ENCODE peak calls at places on chromosomes 3 and 15, in four cellular contexts. One of them, this sample, is unnamed.

GRCh38 chr3:134704556-134704955 is 53.7 kb upstream of the KY start:
- DNase-seq in heart left ventricle: no peak
- DNase-seq in tibial nerve: no peak
- DNase-seq in omental fat pad: no peak
- DNase-seq in this sample: no peak

GRCh38 chr15:77548608-77549551 is 83.8 kb downstream of the LINGO1 start:
- DNase-seq in omental fat pad: no peak
- DNase-seq in tibial nerve: no peak
- DNase-seq in heart left ventricle: no peak
- DNase-seq in this sample: no peak

GRCh38 chr15:51205050-51205707 is 110.5 kb upstream of the TNFAIP8L3 start:
- DNase-seq in heart left ventricle: no peak
- DNase-seq in omental fat pad: no peak
- DNase-seq in tibial nerve: no peak
- DNase-seq in this sample: no peak

GRCh38 chr15:56353119-56353518 is 12.1 kb upstream of the TEX9 start:
- DNase-seq in tibial nerve: no peak
- DNase-seq in heart left ventricle: no peak
- DNase-seq in omental fat pad: no peak
- DNase-seq in this sample: no peak

GRCh38 chr3:141387446-141388030 is 19.2 kb downstream of the ZBTB38 start:
- DNase-seq in tibial nerve: no peak
- DNase-seq in omental fat pad: no peak
- DNase-seq in heart left ventricle: no peak
- DNase-seq in this sample: no peak

GRCh38 chr3:100057716-100058575 is 56.4 kb downstream of the FILIP1L start:
- DNase-seq in tibial nerve: no peak
- DNase-seq in omental fat pad: no peak
- DNase-seq in heart left ventricle: no peak
- DNase-seq in this sample: no peak

GRCh38 chr3:149771652-149772271 is 19.5 kb upstream of the COMMD2 start:
- DNase-seq in tibial nerve: peak; percentile 70
- DNase-seq in heart left ventricle: peak; percentile 35
- DNase-seq in omental fat pad: peak; percentile 51
- DNase-seq in this sample: no peak

GRCh38 chr3:184977796-184978195 is 165.8 kb downstream of the VPS8 start:
- DNase-seq in tibial nerve: no peak
- DNase-seq in heart left ventricle: no peak
- DNase-seq in omental fat pad: no peak
- DNase-seq in this sample: no peak

GRCh38 chr3:31254483-31254882 is 278.2 kb upstream of the STT3B start:
- DNase-seq in omental fat pad: no peak
- DNase-seq in tibial nerve: no peak
- DNase-seq in heart left ventricle: no peak
- DNase-seq in this sample: no peak

GRCh38 chr3:157857461-157857860 is 248.8 kb downstream of the SHOX2 start:
- DNase-seq in heart left ventricle: no peak
- DNase-seq in tibial nerve: no peak
- DNase-seq in omental fat pad: no peak
- DNase-seq in this sample: no peak

GRCh38 chr15:83282859-83283812 is 1.3 kb downstream of the BNC1 start:
- DNase-seq in heart left ventricle: peak; percentile 22
- DNase-seq in omental fat pad: no peak
- DNase-seq in tibial nerve: no peak
- DNase-seq in this sample: no peak

GRCh38 chr3:170109579-170110293 is 71.8 kb downstream of the PHC3 start:
- DNase-seq in tibial nerve: no peak
- DNase-seq in heart left ventricle: no peak
- DNase-seq in omental fat pad: no peak
- DNase-seq in this sample: no peak

GRCh38 chr3:65548848-65549625 is 489.7 kb downstream of the MAGI1 start:
- DNase-seq in omental fat pad: no peak
- DNase-seq in heart left ventricle: peak; percentile 40
- DNase-seq in tibial nerve: no peak
- DNase-seq in this sample: no peak

GRCh38 chr3:169953462-169954141 is 13.0 kb upstream of the SEC62 start:
- DNase-seq in tibial nerve: no peak
- DNase-seq in omental fat pad: no peak
- DNase-seq in heart left ventricle: no peak
- DNase-seq in this sample: no peak

GRCh38 chr15:69666921-69667811 is 214.5 kb downstream of the RPLP1 start:
- DNase-seq in tibial nerve: peak; percentile 18
- DNase-seq in omental fat pad: no peak
- DNase-seq in heart left ventricle: peak; percentile 23
- DNase-seq in this sample: no peak

GRCh38 chr3:149516920-149517319 is 42.4 kb downstream of the TM4SF4 start:
- DNase-seq in tibial nerve: no peak
- DNase-seq in heart left ventricle: no peak
- DNase-seq in omental fat pad: no peak
- DNase-seq in this sample: no peak

GRCh38 chr3:140850210-140850955 is 91.3 kb upstream of the SLC25A36 start:
- DNase-seq in heart left ventricle: no peak
- DNase-seq in tibial nerve: no peak
- DNase-seq in omental fat pad: no peak
- DNase-seq in this sample: no peak

GRCh38 chr3:107217161-107217560 is 160.1 kb upstream of the CCDC54 start:
- DNase-seq in heart left ventricle: no peak
- DNase-seq in tibial nerve: no peak
- DNase-seq in omental fat pad: no peak
- DNase-seq in this sample: no peak

GRCh38 chr3:184584001-184584891 is 22.7 kb downstream of the EPHB3 start:
- DNase-seq in tibial nerve: no peak
- DNase-seq in omental fat pad: no peak
- DNase-seq in heart left ventricle: no peak
- DNase-seq in this sample: no peak

GRCh38 chr3:104526901-104527401 is 839.8 kb upstream of the ALCAM start:
- DNase-seq in omental fat pad: no peak
- DNase-seq in tibial nerve: no peak
- DNase-seq in heart left ventricle: no peak
- DNase-seq in this sample: no peak

GRCh38 chr3:68163054-68163453 is 508.6 kb upstream of the SUCLG2 start:
- DNase-seq in omental fat pad: no peak
- DNase-seq in heart left ventricle: no peak
- DNase-seq in tibial nerve: no peak
- DNase-seq in this sample: no peak

GRCh38 chr3:17444865-17445264 is 297.6 kb downstream of the TBC1D5 start:
- DNase-seq in omental fat pad: no peak
- DNase-seq in heart left ventricle: no peak
- DNase-seq in tibial nerve: no peak
- DNase-seq in this sample: no peak

GRCh38 chr3:60226907-60227306 is 1024.3 kb downstream of the FHIT start:
- DNase-seq in tibial nerve: no peak
- DNase-seq in omental fat pad: no peak
- DNase-seq in heart left ventricle: no peak
- DNase-seq in this sample: no peak

GRCh38 chr15:66775127-66776105 is 73.4 kb downstream of the SMAD6 start:
- DNase-seq in heart left ventricle: peak; percentile 58
- DNase-seq in omental fat pad: no peak
- DNase-seq in tibial nerve: no peak
- DNase-seq in this sample: no peak

GRCh38 chr3:138263104-138263503 is 66.5 kb downstream of the NME9 start:
- DNase-seq in heart left ventricle: no peak
- DNase-seq in omental fat pad: no peak
- DNase-seq in tibial nerve: no peak
- DNase-seq in this sample: no peak
- TF ChIP-seq CTCF in heart left ventricle: no peak
- TF ChIP-seq CTCF in omental fat pad: no peak
- TF ChIP-seq CTCF in tibial nerve: no peak
- TF ChIP-seq CTCF in this sample: no peak

DNA sequence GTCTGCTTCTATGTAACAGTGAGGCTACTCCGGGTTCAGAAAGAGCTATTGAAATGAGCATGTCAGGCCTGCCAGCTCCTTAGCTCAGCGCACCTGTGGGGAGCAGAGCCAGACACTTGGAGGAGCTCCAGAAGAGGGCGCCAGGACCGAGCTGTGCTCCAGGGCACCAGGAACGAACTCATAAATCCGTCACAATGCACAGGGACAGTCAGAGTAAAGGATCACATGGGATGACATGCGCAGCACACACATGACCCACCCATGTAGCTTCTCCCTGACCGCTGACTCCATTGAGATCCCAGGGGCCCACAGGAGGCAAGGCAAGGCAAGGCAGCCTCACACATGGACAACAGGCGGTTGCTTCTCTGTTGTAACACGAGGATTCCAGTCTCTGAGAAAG is 26.0 kb upstream of the GNB5 start:
- DNase-seq in tibial nerve: no peak
- DNase-seq in heart left ventricle: no peak
- DNase-seq in omental fat pad: no peak
- DNase-seq in this sample: no peak
- TF ChIP-seq CTCF in tibial nerve: no peak
- TF ChIP-seq CTCF in heart left ventricle: no peak
- TF ChIP-seq CTCF in omental fat pad: no peak
- TF ChIP-seq CTCF in this sample: no peak

DNA sequence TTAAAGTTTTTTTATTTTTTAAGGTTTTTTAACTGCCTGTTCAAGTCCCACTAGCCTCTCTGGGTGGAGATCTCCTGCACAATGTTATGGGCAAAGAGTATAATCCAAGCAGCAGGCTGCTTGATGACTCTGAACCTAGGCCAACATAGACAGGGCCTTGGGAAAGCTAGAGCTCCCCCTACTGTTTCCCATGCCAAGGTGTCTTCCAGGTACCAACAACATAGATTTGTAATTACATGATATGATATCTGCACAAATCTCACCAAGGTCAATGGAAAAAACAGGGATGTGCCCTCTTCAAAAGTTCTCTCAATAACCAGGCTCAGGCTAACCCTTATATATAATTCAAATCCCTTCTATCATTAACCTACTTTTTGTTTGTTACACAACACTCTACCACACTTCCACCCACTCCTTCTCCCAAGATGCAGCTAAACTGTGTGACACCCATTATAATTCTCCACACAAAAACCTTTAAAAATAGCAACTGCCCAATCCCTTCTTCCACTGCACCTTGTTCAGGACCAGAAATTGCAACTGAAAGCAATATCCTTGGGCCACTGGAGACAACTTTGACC is 43.8 kb downstream of the RBM15B start:
- DNase-seq in omental fat pad: no peak
- DNase-seq in tibial nerve: peak; percentile 51
- DNase-seq in heart left ventricle: peak; percentile 29
- DNase-seq in this sample: no peak
- TF ChIP-seq CTCF in omental fat pad: no peak
- TF ChIP-seq CTCF in tibial nerve: peak; percentile 30
- TF ChIP-seq CTCF in heart left ventricle: peak; percentile 69
- TF ChIP-seq CTCF in this sample: peak; percentile 70

DNA sequence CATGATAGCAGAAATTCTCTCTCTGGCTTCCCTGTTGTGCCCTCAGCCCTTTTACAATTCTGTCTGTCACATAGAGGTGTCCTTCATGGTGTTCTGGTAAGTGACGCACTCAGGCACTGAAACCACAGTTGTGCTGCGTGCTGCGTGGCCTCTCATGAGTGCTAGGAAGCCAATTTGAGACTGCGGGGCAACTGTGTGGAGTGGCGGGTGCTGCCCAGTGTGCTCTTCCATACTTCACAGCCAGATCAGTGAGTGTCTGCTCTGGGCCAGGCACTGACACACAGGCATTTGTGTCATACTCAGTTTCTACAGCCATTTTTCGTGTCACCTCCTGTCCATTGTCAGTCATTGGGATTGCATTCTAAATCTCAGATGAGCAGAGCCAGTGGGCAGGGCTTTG is 133.1 kb upstream of the PLXNA1 start:
- DNase-seq in heart left ventricle: no peak
- DNase-seq in tibial nerve: no peak
- DNase-seq in omental fat pad: no peak
- DNase-seq in this sample: no peak
- TF ChIP-seq CTCF in heart left ventricle: no peak
- TF ChIP-seq CTCF in tibial nerve: no peak
- TF ChIP-seq CTCF in omental fat pad: no peak
- TF ChIP-seq CTCF in this sample: no peak

GRCh38 chr3:45796902-45797637 is 734 bp upstream of the SLC6A20 start:
- DNase-seq in heart left ventricle: no peak
- DNase-seq in omental fat pad: no peak
- DNase-seq in tibial nerve: no peak
- DNase-seq in this sample: no peak
- TF ChIP-seq CTCF in heart left ventricle: no peak
- TF ChIP-seq CTCF in omental fat pad: no peak
- TF ChIP-seq CTCF in tibial nerve: no peak
- TF ChIP-seq CTCF in this sample: no peak

GRCh38 chr3:49566312-49566711 is 12.0 kb downstream of the BSN start:
- DNase-seq in omental fat pad: no peak
- DNase-seq in heart left ventricle: no peak
- DNase-seq in tibial nerve: no peak
- DNase-seq in this sample: no peak
- TF ChIP-seq CTCF in omental fat pad: no peak
- TF ChIP-seq CTCF in heart left ventricle: no peak
- TF ChIP-seq CTCF in tibial nerve: no peak
- TF ChIP-seq CTCF in this sample: no peak

GRCh38 chr15:23467110-23467600 is 20.1 kb upstream of the GOLGA6L2 start:
- DNase-seq in tibial nerve: no peak
- DNase-seq in omental fat pad: no peak
- DNase-seq in heart left ventricle: no peak
- DNase-seq in this sample: no peak
- TF ChIP-seq CTCF in tibial nerve: peak; percentile 34
- TF ChIP-seq CTCF in omental fat pad: no peak
- TF ChIP-seq CTCF in heart left ventricle: peak; percentile 45
- TF ChIP-seq CTCF in this sample: no peak

DNA sequence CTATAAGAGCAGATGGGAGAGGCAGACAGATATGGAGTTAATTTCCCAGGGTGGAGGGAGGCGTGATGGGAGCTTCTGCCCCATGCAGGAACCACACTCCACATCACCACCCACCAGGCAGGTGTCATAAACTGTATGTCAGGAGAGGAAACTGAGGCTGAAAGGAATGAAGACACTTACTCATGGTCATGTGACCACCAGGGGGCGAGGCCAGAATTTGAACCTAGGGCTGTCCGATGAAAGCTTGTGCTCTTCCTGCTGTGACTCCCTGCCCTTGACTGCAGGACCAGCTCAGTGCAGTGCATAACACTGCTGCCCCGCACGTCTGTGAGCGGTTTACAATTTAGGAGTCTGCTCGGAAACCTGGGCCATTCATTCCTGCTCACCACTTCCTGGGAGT is 28.8 kb downstream of the NUP210 start:
- DNase-seq in omental fat pad: no peak
- DNase-seq in tibial nerve: no peak
- DNase-seq in heart left ventricle: no peak
- DNase-seq in this sample: no peak
- TF ChIP-seq CTCF in omental fat pad: no peak
- TF ChIP-seq CTCF in tibial nerve: no peak
- TF ChIP-seq CTCF in heart left ventricle: no peak
- TF ChIP-seq CTCF in this sample: peak; percentile 42

GRCh38 chr15:98647026-98647773 is 1.1 kb upstream of the IGF1R start:
- DNase-seq in omental fat pad: no peak
- DNase-seq in tibial nerve: no peak
- DNase-seq in heart left ventricle: peak; percentile 81
- DNase-seq in this sample: peak; percentile 69

GRCh38 chr15:98646546-98647025 is 1.8 kb upstream of the IGF1R start:
- DNase-seq in omental fat pad: no peak
- DNase-seq in tibial nerve: no peak
- DNase-seq in heart left ventricle: no peak
- DNase-seq in this sample: no peak

GRCh38 chr15:98648654-98649537 is 557 bp downstream of the IGF1R start:
- DNase-seq in tibial nerve: peak; percentile 29
- DNase-seq in heart left ventricle: peak; percentile 72
- DNase-seq in omental fat pad: no peak
- DNase-seq in this sample: peak; percentile 35

GRCh38 chr15:98649621-98649995 is 1.3 kb downstream of the IGF1R start:
- DNase-seq in heart left ventricle: peak; percentile 46
- DNase-seq in tibial nerve: peak; percentile 5
- DNase-seq in omental fat pad: no peak
- DNase-seq in this sample: peak; percentile 51

GRCh38 chr15:98647774-98648653 is at the start of gene IGF1R:
- DNase-seq in omental fat pad: no peak
- DNase-seq in heart left ventricle: peak; percentile 91
- DNase-seq in tibial nerve: peak; percentile 72
- DNase-seq in this sample: peak; percentile 95
- TF ChIP-seq CTCF in omental fat pad: no peak
- TF ChIP-seq CTCF in heart left ventricle: no peak
- TF ChIP-seq CTCF in tibial nerve: peak; percentile 9
- TF ChIP-seq CTCF in this sample: no peak

This sample was measured in natural killer cell.